ENCODE peak calls at places on chromosomes 16 and 17, in six cellular contexts. One of them, this sample, is unnamed.

GRCh38 chr17:81027591-81028505 is 7.1 kb upstream of the BAIAP2 start:
- DNase-seq in progenitor cell of endocrine pancreas: no peak
- DNase-seq in frontal cortex: no peak
- DNase-seq in activated T-helper 1 cell treated with Interleukin-2 at 50 U/mL for 16 hours: no peak
- DNase-seq in OCI-LY7: no peak
- DNase-seq in AG04450: no peak
- DNase-seq in this sample: no peak

GRCh38 chr16:723695-724094 is 2.5 kb downstream of the CCDC78 start:
- DNase-seq in progenitor cell of endocrine pancreas: no peak
- DNase-seq in frontal cortex: no peak
- DNase-seq in activated T-helper 1 cell treated with Interleukin-2 at 50 U/mL for 16 hours: no peak
- DNase-seq in OCI-LY7: no peak
- DNase-seq in AG04450: no peak
- DNase-seq in this sample: no peak

GRCh38 chr16:52912565-52913173 is 140.0 kb downstream of the CHD9NB start:
- DNase-seq in progenitor cell of endocrine pancreas: peak
- DNase-seq in frontal cortex: peak
- DNase-seq in activated T-helper 1 cell treated with Interleukin-2 at 50 U/mL for 16 hours: no peak
- DNase-seq in OCI-LY7: peak
- DNase-seq in AG04450: peak
- DNase-seq in this sample: peak

GRCh38 chr17:51079049-51079448 is 41.6 kb downstream of the SPAG9 start:
- DNase-seq in progenitor cell of endocrine pancreas: no peak
- DNase-seq in frontal cortex: no peak
- DNase-seq in activated T-helper 1 cell treated with Interleukin-2 at 50 U/mL for 16 hours: no peak
- DNase-seq in OCI-LY7: no peak
- DNase-seq in AG04450: no peak
- DNase-seq in this sample: peak

GRCh38 chr17:78041401-78042179 is 83.1 kb downstream of the TNRC6C start:
- DNase-seq in progenitor cell of endocrine pancreas: no peak
- DNase-seq in frontal cortex: no peak
- DNase-seq in activated T-helper 1 cell treated with Interleukin-2 at 50 U/mL for 16 hours: no peak
- DNase-seq in OCI-LY7: no peak
- DNase-seq in AG04450: no peak
- DNase-seq in this sample: no peak

GRCh38 chr17:40314557-40314953 is 5.6 kb downstream of the RARA start:
- DNase-seq in progenitor cell of endocrine pancreas: no peak
- DNase-seq in frontal cortex: peak
- DNase-seq in activated T-helper 1 cell treated with Interleukin-2 at 50 U/mL for 16 hours: peak
- DNase-seq in OCI-LY7: no peak
- DNase-seq in AG04450: peak
- DNase-seq in this sample: peak

GRCh38 chr17:7790150-7790549 is 43.9 kb upstream of the KDM6B start:
- DNase-seq in progenitor cell of endocrine pancreas: no peak
- DNase-seq in frontal cortex: no peak
- DNase-seq in activated T-helper 1 cell treated with Interleukin-2 at 50 U/mL for 16 hours: no peak
- DNase-seq in OCI-LY7: no peak
- DNase-seq in AG04450: no peak
- DNase-seq in this sample: no peak

GRCh38 chr17:51731941-51732722 is 426.4 kb downstream of the CA10 start:
- DNase-seq in progenitor cell of endocrine pancreas: no peak
- DNase-seq in frontal cortex: no peak
- DNase-seq in activated T-helper 1 cell treated with Interleukin-2 at 50 U/mL for 16 hours: no peak
- DNase-seq in OCI-LY7: no peak
- DNase-seq in AG04450: no peak
- DNase-seq in this sample: no peak

GRCh38 chr17:37801131-37801530 is 56.3 kb upstream of the HNF1B start:
- DNase-seq in progenitor cell of endocrine pancreas: no peak
- DNase-seq in frontal cortex: no peak
- DNase-seq in activated T-helper 1 cell treated with Interleukin-2 at 50 U/mL for 16 hours: no peak
- DNase-seq in OCI-LY7: no peak
- DNase-seq in AG04450: no peak
- DNase-seq in this sample: no peak

GRCh38 chr16:30183236-30183960 is at the start of gene CORO1A:
- DNase-seq in progenitor cell of endocrine pancreas: peak
- DNase-seq in frontal cortex: peak
- DNase-seq in activated T-helper 1 cell treated with Interleukin-2 at 50 U/mL for 16 hours: peak
- DNase-seq in OCI-LY7: peak
- DNase-seq in AG04450: peak
- DNase-seq in this sample: peak

This sample was measured in MV-4-11.